ENCODE peak calls at places on chromosomes 1 and 21, in five cellular contexts. V is SK-N-SH, F is HepG2, I is K562, Z is GM12878. O is an unnamed sample.

GRCh38 chr1:181131255-181131901 is 42.9 kb downstream of the IER5 start:
- DNase-seq in V (peak), Z (no peak), I (no peak), F (no peak), O (no peak)

GRCh38 chr1:195376190-195376589 is 1232.0 kb downstream of the KCNT2 start:
- DNase-seq in V (no peak), I (no peak), Z (no peak), F (peak), O (no peak)

GRCh38 chr21:40139636-40140035 is 272.4 kb downstream of the PCP4 start:
- DNase-seq in I (no peak), F (no peak), Z (no peak), V (no peak), O (no peak)

GRCh38 chr1:26177182-26177684 is at the start of gene CNKSR1:
- DNase-seq in V (no peak), I (no peak), Z (no peak), F (peak), O (no peak)

GRCh38 chr21:32648165-32648564 is 36.0 kb upstream of the CFAP298 start:
- DNase-seq in Z (no peak), F (no peak), I (no peak), V (no peak), O (no peak)

GRCh38 chr1:204294371-204294770 is 65.4 kb downstream of the PLEKHA6 start:
- DNase-seq in Z (no peak), I (no peak), V (no peak), F (peak), O (no peak)

GRCh38 chr1:205834751-205835150 is 15.2 kb downstream of the PM20D1 start:
- DNase-seq in V (no peak), I (no peak), F (no peak), Z (no peak), O (no peak)

GRCh38 chr1:170309389-170310013 is 163.7 kb downstream of the NTMT2 start:
- DNase-seq in V (peak), F (no peak), Z (no peak), I (no peak), O (no peak)

GRCh38 chr1:205344010-205344808 is 12.5 kb downstream of the KLHDC8A start:
- DNase-seq in F (peak), I (peak), V (peak), Z (no peak), O (no peak)

GRCh38 chr1:236514703-236515442 is 8.9 kb upstream of the LGALS8 start:
- DNase-seq in Z (no peak), I (no peak), V (no peak), F (peak), O (no peak)

GRCh38 chr1:59375321-59376220 is 78.7 kb downstream of the FGGY start:
- DNase-seq in I (no peak), V (no peak), Z (no peak), F (no peak), O (no peak)

GRCh38 chr1:59146056-59146455 is 150.8 kb upstream of the FGGY start:
- DNase-seq in V (no peak), Z (no peak), F (no peak), I (no peak), O (no peak)

GRCh38 chr1:113714606-113715269 is 44.5 kb downstream of the PHTF1 start:
- DNase-seq in V (no peak), I (no peak), F (no peak), Z (no peak), O (no peak)

GRCh38 chr1:58266242-58266641 is 280.3 kb downstream of the OMA1 start:
- DNase-seq in Z (no peak), F (no peak), I (no peak), V (no peak), O (no peak)

GRCh38 chr1:66521736-66522365 is 12.1 kb upstream of the SGIP1 start:
- DNase-seq in F (no peak), I (no peak), V (no peak), Z (no peak), O (no peak)

GRCh38 chr1:43423672-43424550 is 29.8 kb downstream of the HYI start:
- DNase-seq in F (no peak), V (no peak), I (no peak), Z (no peak), O (no peak)

GRCh38 chr1:151988405-151988851 is 5.2 kb downstream of the S100A10 start:
- DNase-seq in Z (no peak), V (no peak), F (no peak), I (peak), O (no peak)

GRCh38 chr1:44693900-44694299 is 19.4 kb downstream of the ARMH1 start:
- DNase-seq in I (no peak), V (no peak), F (no peak), Z (no peak), O (no peak)

GRCh38 chr1:44695671-44696070 is 21.2 kb downstream of the ARMH1 start:
- DNase-seq in I (no peak), Z (no peak), V (no peak), F (no peak), O (no peak)

GRCh38 chr1:44698138-44698537 is 23.6 kb downstream of the ARMH1 start:
- DNase-seq in I (no peak), V (no peak), F (no peak), Z (no peak), O (no peak)

GRCh38 chr1:44694863-44695478 is 20.5 kb downstream of the ARMH1 start:
- DNase-seq in F (peak), I (no peak), V (no peak), Z (peak), O (no peak)

DNA sequence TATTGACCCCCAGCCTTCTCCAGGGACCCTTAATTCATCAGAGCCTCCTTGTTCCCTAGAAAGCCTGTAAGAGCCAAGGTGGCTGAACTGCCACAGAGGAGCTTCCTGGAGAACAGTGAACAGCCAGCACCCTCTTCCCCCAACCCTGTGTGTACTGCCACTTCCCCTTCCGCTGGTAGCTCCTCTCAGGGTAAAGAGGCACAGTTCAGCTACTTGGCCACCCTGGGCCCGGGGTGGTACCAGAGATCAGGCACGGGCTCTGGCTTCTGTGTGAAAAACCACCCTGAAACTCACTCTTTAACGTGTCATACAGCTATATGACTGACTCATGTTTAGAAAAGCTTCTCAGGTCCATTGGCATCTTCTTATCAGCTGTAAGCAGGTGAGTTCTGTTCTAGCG is 22.3 kb downstream of the ARMH1 start:
- DNase-seq in I (no peak), V (no peak), Z (no peak), F (no peak), O (no peak)
- TF ChIP-seq CTCF in I (no peak), V (no peak), Z (no peak), F (no peak), O (no peak)

GRCh38 chr1:224509881-224510280 is 75.3 kb upstream of the WDR26 start:
- DNase-seq in F (no peak), I (peak), Z (no peak), V (no peak), O (no peak)
- TF ChIP-seq REST in F (no peak), I (no peak), Z (no peak), V (no peak), O (no peak)

GRCh38 chr1:97920275-97920831 is 481 bp downstream of the DPYD start:
- DNase-seq in I (no peak), Z (no peak), F (peak), V (no peak), O (peak)
- TF ChIP-seq GABPA in I (no peak), Z (no peak), F (no peak), V (no peak), O (no peak)

GRCh38 chr1:87450615-87451209 is 122.0 kb downstream of the LMO4 start:
- DNase-seq in I (peak), Z (peak), F (peak), V (no peak), O (no peak)
- TF ChIP-seq CTCF in I (peak), Z (no peak), F (peak), V (no peak), O (no peak)

DNA sequence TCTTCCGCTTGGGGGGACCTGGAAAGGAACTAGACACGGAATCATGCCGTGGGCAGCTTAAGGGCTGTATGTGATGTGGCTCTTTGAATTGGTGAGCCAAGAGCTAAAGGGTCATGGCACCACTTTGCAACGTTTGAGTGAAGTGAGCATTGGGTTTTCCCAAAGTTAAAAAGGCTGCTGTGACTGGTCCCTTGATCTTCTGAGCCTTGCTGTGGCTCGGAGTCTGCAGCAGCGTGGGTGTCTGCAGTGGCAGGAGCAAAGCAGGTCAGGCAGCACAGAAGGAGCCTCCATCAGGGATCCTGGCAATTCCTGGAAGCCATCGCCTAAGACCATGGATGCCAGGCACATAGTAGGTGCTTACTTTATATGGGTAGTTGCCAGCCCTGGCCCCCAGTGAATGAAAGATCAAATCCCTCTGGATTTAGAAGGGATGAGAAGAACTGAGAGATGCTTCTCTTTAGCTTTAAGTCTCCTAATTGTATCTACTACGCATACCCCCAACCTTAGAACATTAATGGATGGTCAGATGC is 1.8 kb downstream of the SMYD2 start:
- DNase-seq in Z (no peak), F (no peak), I (no peak), V (no peak), O (no peak)
- TF ChIP-seq REST in Z (no peak), F (no peak), I (no peak), V (no peak), O (no peak)

GRCh38 chr21:37534431-37534830 is 167.9 kb downstream of the DYRK1A start:
- DNase-seq in I (no peak), F (no peak), V (no peak), Z (no peak), O (no peak)
- TF ChIP-seq GABPA in I (no peak), F (no peak), V (no peak), Z (no peak), O (no peak)